ENCODE peak calls at places on chromosomes 12 and 14, in six cellular contexts. J is NCI-H2107; D is A673; Y is NB4; W is CD4-positive, alpha-beta memory T cell; E is stimulated activated CD8-positive, alpha-beta memory T cell treated with anti-CD3 and anti-CD28 coated beads, Interleukin-15, amount 100 ng/mL, for 1 hour. X is an unnamed sample.

GRCh38 chr12:6932766-6933165 is 5.0 kb downstream of the ATN1 start:
- DNase-seq in W (no peak), Y (no peak), D (no peak), J (no peak), E (no peak), X (no peak)

GRCh38 chr12:94570161-94570560 is 80.2 kb downstream of the TMCC3 start:
- DNase-seq in J (no peak), E (no peak), W (no peak), Y (no peak), D (no peak), X (no peak)

GRCh38 chr12:26128180-26128579 is 3.3 kb upstream of the BHLHE41 start:
- DNase-seq in Y (no peak), E (no peak), J (no peak), W (no peak), D (no peak), X (no peak)

GRCh38 chr12:1628671-1629337 is at the start of gene WNT5B:
- DNase-seq in E (no peak), D (no peak), W (no peak), J (no peak), Y (no peak), X (no peak)

GRCh38 chr12:117100251-117100650 is 1.0 kb upstream of the TESC start:
- DNase-seq in D (no peak), W (no peak), J (no peak), E (no peak), Y (peak; percentile 72), X (peak; percentile 46)

GRCh38 chr12:6647083-6647604 is at the start of gene ACRBP:
- DNase-seq in W (no peak), D (peak; percentile 82), Y (peak; percentile 82), E (no peak), J (no peak), X (no peak)

GRCh38 chr12:70467908-70468733 is 102.0 kb downstream of the KCNMB4 start:
- DNase-seq in Y (no peak), W (no peak), E (no peak), J (no peak), D (no peak), X (no peak)

GRCh38 chr12:102691773-102692555 is 211.6 kb upstream of the IGF1 start:
- DNase-seq in J (no peak), W (no peak), D (no peak), Y (no peak), E (no peak), X (no peak)

GRCh38 chr14:55477680-55478079 is 37.3 kb upstream of the TBPL2 start:
- DNase-seq in J (no peak), W (no peak), Y (no peak), E (no peak), D (no peak), X (no peak)

GRCh38 chr12:79689041-79689476 is 1.7 kb downstream of the PAWR start:
- DNase-seq in Y (no peak), D (peak; percentile 22), E (no peak), W (no peak), J (no peak), X (no peak)

GRCh38 chr12:115273446-115273845 is 589.5 kb upstream of the TBX3 start:
- DNase-seq in D (no peak), J (no peak), Y (no peak), W (no peak), E (no peak), X (no peak)

GRCh38 chr12:27818421-27818918 is 38.4 kb upstream of the MANSC4 start:
- DNase-seq in W (no peak), J (no peak), D (no peak), Y (no peak), E (no peak), X (no peak)

GRCh38 chr12:59041241-59042121 is 121.2 kb upstream of the LRIG3 start:
- DNase-seq in D (no peak), J (no peak), Y (no peak), E (no peak), W (no peak), X (no peak)

GRCh38 chr12:113647048-113647447 is 175.4 kb upstream of the LHX5 start:
- DNase-seq in J (no peak), E (no peak), W (no peak), D (peak; percentile 20), Y (peak; percentile 43), X (no peak)

GRCh38 chr12:81570234-81570633 is 188.9 kb downstream of the PPFIA2 start:
- DNase-seq in E (no peak), W (no peak), D (no peak), Y (no peak), J (no peak), X (no peak)

GRCh38 chr14:21326972-21327371 is 47.1 kb downstream of the RPGRIP1 start:
- DNase-seq in W (no peak), J (no peak), D (no peak), E (no peak), Y (peak; percentile 30), X (no peak)

GRCh38 chr12:122126713-122127597 is 47.1 kb downstream of the IL31 start:
- DNase-seq in W (no peak), Y (no peak), D (no peak), J (no peak), E (no peak), X (no peak)

GRCh38 chr14:41607966-41608663 is 1.4 kb downstream of the LRFN5 start:
- DNase-seq in J (peak; percentile 37), W (no peak), Y (no peak), D (peak; percentile 58), E (no peak), X (no peak)

GRCh38 chr14:58362798-58363412 is 32.8 kb upstream of the TOMM20L start:
- DNase-seq in J (peak; percentile 5), D (peak; percentile 49), E (no peak), W (peak; percentile 30), Y (peak; percentile 37), X (peak; percentile 51)

GRCh38 chr12:22821985-22822384 is 197.0 kb downstream of the ETNK1 start:
- DNase-seq in E (no peak), J (no peak), Y (no peak), D (no peak), W (no peak), X (no peak)

X was measured in AML-193.